ENCODE peak calls at places on chromosome 7, in six cellular contexts. F is mesenchymal stem cell, B is H1, K is neuronal stem cell, M is H9, H is mesendoderm. Q is an unnamed sample.

GRCh38 chr7:79555571-79555970 is 102.1 kb upstream of the MAGI2 start:
- DNase-seq in M (no peak), F (no peak), B (no peak), K (no peak), H (no peak), Q (no peak)

GRCh38 chr7:5699951-5700384 is 81.5 kb downstream of the RNF216 start:
- DNase-seq in M (no peak), F (peak), B (no peak), K (no peak), H (peak), Q (peak)

GRCh38 chr7:55366461-55367138 is 1.5 kb downstream of the LANCL2 start:
- DNase-seq in F (peak), H (peak), K (no peak), B (no peak), M (no peak), Q (no peak)

GRCh38 chr7:125085084-125085483 is 155.5 kb upstream of the POT1 start:
- DNase-seq in K (no peak), H (no peak), F (no peak), M (no peak), B (no peak), Q (no peak)

GRCh38 chr7:53121374-53121773 is 85.9 kb downstream of the POM121L12 start:
- DNase-seq in K (no peak), M (no peak), F (no peak), B (no peak), H (no peak), Q (no peak)

GRCh38 chr7:31096198-31096881 is 44.2 kb downstream of the ADCYAP1R1 start:
- DNase-seq in B (no peak), F (no peak), M (peak), K (no peak), H (no peak), Q (no peak)

GRCh38 chr7:45524373-45524913 is 49.7 kb upstream of the ADCY1 start:
- DNase-seq in F (no peak), M (no peak), H (no peak), K (no peak), B (no peak), Q (no peak)

GRCh38 chr7:127888411-127888810 is 142.8 kb downstream of the LRRC4 start:
- DNase-seq in K (no peak), M (no peak), H (no peak), B (no peak), F (no peak), Q (no peak)

GRCh38 chr7:100965723-100966541 is 3.4 kb upstream of the MUC12 start:
- DNase-seq in H (peak), M (peak), K (peak), B (peak), F (peak), Q (no peak)

GRCh38 chr7:157657741-157658740 is 321.2 kb downstream of the DNAJB6 start:
- DNase-seq in H (no peak), K (no peak), M (no peak), F (no peak), B (no peak), Q (no peak)

GRCh38 chr7:151485006-151485732 is 34.5 kb downstream of the RHEB start:
- DNase-seq in B (no peak), M (no peak), H (no peak), F (peak), K (no peak), Q (peak)

GRCh38 chr7:51236470-51237127 is 80.0 kb downstream of the COBL start:
- DNase-seq in M (peak), F (no peak), H (no peak), K (no peak), B (no peak), Q (no peak)

GRCh38 chr7:70470751-70471150 is 661.2 kb upstream of the GALNT17 start:
- DNase-seq in K (no peak), F (no peak), H (no peak), B (no peak), M (no peak), Q (no peak)

GRCh38 chr7:51680594-51681409 is 364.2 kb upstream of the COBL start:
- DNase-seq in H (no peak), F (no peak), B (no peak), K (no peak), M (no peak), Q (no peak)

GRCh38 chr7:26853788-26854393 is 10.5 kb downstream of the SKAP2 start:
- DNase-seq in M (no peak), H (peak), B (no peak), F (peak), K (no peak), Q (peak)

GRCh38 chr7:16926283-16926682 is 44.5 kb upstream of the AGR3 start:
- DNase-seq in H (peak), M (no peak), K (no peak), B (no peak), F (peak), Q (peak)

GRCh38 chr7:158327571-158328180 is 259.9 kb downstream of the PTPRN2 start:
- DNase-seq in F (no peak), B (peak), M (peak), K (no peak), H (no peak), Q (no peak)

GRCh38 chr7:90064370-90064769 is 89.9 kb upstream of the STEAP1 start:
- DNase-seq in M (no peak), H (no peak), F (no peak), B (no peak), K (no peak), Q (no peak)

GRCh38 chr7:16548428-16548827 is 21.8 kb downstream of the LRRC72 start:
- DNase-seq in M (no peak), K (no peak), B (no peak), F (no peak), H (no peak), Q (no peak)

GRCh38 chr7:79459381-79459780 is 5.9 kb upstream of the MAGI2 start:
- DNase-seq in B (no peak), M (no peak), K (no peak), H (no peak), F (peak), Q (peak)

GRCh38 chr7:16849295-16850148 is 32.3 kb downstream of the AGR3 start:
- DNase-seq in M (no peak), F (no peak), K (no peak), B (no peak), H (no peak), Q (no peak)

GRCh38 chr7:151008143-151008510 is 16.2 kb downstream of the ATG9B start:
- DNase-seq in F (peak), M (peak), H (peak), K (no peak), B (no peak), Q (no peak)

GRCh38 chr7:42315096-42315495 is 78.1 kb upstream of the GLI3 start:
- DNase-seq in H (no peak), B (no peak), F (peak), M (no peak), K (no peak), Q (no peak)

GRCh38 chr7:100621554-100621953 is 9.2 kb downstream of the MOSPD3 start:
- DNase-seq in M (no peak), K (no peak), F (peak), H (no peak), B (no peak), Q (no peak)

GRCh38 chr7:55028011-55028410 is 9.2 kb downstream of the EGFR start:
- DNase-seq in K (no peak), B (no peak), H (no peak), F (no peak), M (no peak), Q (peak)

GRCh38 chr7:36787933-36788378 is 63.7 kb upstream of the AOAH start:
- DNase-seq in M (no peak), K (no peak), B (no peak), F (no peak), H (no peak), Q (no peak)

GRCh38 chr7:29234438-29234837 is 39.9 kb downstream of the CHN2 start:
- DNase-seq in F (no peak), M (no peak), B (no peak), H (no peak), K (no peak), Q (no peak)

GRCh38 chr7:110600983-110601382 is 489.9 kb upstream of the LRRN3 start:
- DNase-seq in B (no peak), F (no peak), H (no peak), M (no peak), K (no peak), Q (no peak)

GRCh38 chr7:97019710-97020109 is 4.9 kb downstream of the DLX5 start:
- DNase-seq in M (no peak), B (no peak), F (no peak), H (no peak), K (peak), Q (no peak)

GRCh38 chr7:29859089-29859488 is 52.8 kb downstream of the WIPF3 start:
- DNase-seq in F (no peak), M (no peak), H (no peak), B (no peak), K (no peak), Q (no peak)

GRCh38 chr7:42226354-42226941 is 10.6 kb downstream of the GLI3 start:
- DNase-seq in F (no peak), K (no peak), H (peak), B (no peak), M (no peak), Q (no peak)

GRCh38 chr7:145633513-145633912 is 483.1 kb upstream of the CNTNAP2 start:
- DNase-seq in K (no peak), H (peak), F (no peak), M (no peak), B (no peak), Q (no peak)

GRCh38 chr7:143177374-143178119 is 5.7 kb upstream of the TAS2R39 start:
- DNase-seq in M (no peak), F (no peak), H (peak), B (no peak), K (no peak), Q (no peak)

GRCh38 chr7:155362380-155363145 is 64.9 kb downstream of the INSIG1 start:
- DNase-seq in M (no peak), K (no peak), F (no peak), H (no peak), B (no peak), Q (no peak)

GRCh38 chr7:115178831-115179230 is 256.9 kb downstream of the MDFIC start:
- DNase-seq in B (no peak), K (no peak), F (peak), M (no peak), H (no peak), Q (peak)

GRCh38 chr7:136741941-136742340 is 126.5 kb upstream of the CHRM2 start:
- DNase-seq in B (no peak), F (peak), H (no peak), M (no peak), K (no peak), Q (no peak)

GRCh38 chr7:89887489-89887888 is 266.8 kb upstream of the STEAP1 start:
- DNase-seq in B (no peak), M (no peak), F (no peak), H (peak), K (no peak), Q (no peak)

GRCh38 chr7:6691609-6692106 is 15.1 kb downstream of the ZNF12 start:
- DNase-seq in B (no peak), H (peak), K (no peak), F (peak), M (no peak), Q (peak)

GRCh38 chr7:142870575-142871259 is 14.8 kb downstream of the TRPV6 start:
- DNase-seq in H (no peak), B (peak), K (no peak), F (no peak), M (peak), Q (no peak)

GRCh38 chr7:156368053-156368452 is 272.5 kb upstream of the RNF32 start:
- DNase-seq in H (no peak), B (no peak), K (no peak), F (no peak), M (no peak), Q (no peak)
- H2BK15ac ChIP-seq in H (no peak), B (no peak), K (no peak), F (no peak), M (no peak), Q (no peak)

DNA sequence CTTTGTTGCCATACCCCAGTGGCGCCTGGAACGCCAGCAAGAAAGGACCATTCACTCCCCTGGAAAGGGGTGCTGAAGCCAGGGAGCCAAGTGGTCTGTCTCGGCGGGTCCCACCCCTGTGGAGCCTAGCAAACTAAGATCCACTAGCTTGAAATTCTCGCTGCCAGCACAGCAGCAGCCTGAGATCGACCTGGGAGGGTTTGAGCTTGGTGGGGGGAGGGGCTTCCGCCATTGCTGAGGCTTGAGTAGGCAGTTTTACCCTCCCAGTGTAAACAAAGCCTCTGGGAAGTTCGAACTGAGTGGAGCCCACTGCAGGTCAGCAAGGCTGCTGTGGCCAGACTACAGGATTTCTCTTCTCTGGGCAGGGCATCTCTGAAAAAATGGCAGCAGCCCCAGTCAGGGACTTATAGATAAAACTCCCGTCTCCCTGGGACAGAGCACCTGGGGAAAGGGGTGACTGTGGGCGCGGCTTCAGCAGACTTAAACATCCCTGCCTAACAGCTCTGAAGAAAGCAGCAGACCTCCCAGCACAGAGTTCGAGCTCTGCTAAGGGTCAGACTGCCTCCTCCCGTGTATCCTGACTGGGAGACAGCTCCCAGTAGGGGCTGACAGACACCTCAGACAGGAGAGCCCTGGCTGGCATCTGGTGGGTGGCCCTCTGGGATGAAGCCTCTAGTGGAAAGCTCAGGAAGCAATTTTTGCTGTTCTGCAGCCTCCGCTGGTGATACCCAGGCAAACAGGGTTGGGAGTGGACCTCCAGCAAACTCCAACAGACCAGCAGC is 281.1 kb upstream of the SP4 start:
- DNase-seq in K (no peak), F (no peak), H (peak), M (peak), B (peak), Q (no peak)
- H2BK15ac ChIP-seq in K (no peak), F (no peak), H (peak), M (no peak), B (no peak), Q (no peak)

GRCh38 chr7:132155715-132156114 is 420.6 kb downstream of the PLXNA4 start:
- DNase-seq in F (no peak), B (no peak), K (no peak), H (no peak), M (no peak), Q (no peak)

GRCh38 chr7:132152490-132152889 is 423.8 kb downstream of the PLXNA4 start:
- DNase-seq in M (no peak), F (no peak), H (no peak), K (no peak), B (no peak), Q (no peak)

GRCh38 chr7:132150711-132151110 is 425.6 kb downstream of the PLXNA4 start:
- DNase-seq in K (no peak), H (no peak), B (no peak), M (no peak), F (no peak), Q (no peak)

GRCh38 chr7:132154695-132155471 is 421.4 kb downstream of the PLXNA4 start:
- DNase-seq in F (no peak), B (no peak), M (no peak), H (no peak), K (no peak), Q (no peak)

DNA sequence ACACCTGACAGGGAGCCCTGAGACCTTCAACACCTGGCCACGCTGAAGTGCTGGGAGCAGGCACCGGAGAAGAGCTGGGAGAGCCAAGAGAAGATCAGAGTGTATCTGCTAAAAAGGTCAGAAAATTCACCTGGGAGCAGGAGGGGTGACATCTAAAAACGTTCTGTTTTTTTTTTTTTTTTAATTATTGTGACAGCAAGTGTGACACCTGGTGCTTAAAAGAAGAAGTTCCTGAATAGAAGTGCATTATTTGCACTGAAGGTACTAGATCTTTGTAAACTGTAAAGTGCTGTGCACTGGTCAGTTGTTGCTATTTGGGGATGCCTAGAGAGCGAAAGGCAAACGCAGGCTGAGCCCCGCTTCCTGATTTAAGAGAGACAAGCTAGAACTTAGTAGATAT is 422.0 kb downstream of the PLXNA4 start:
- DNase-seq in B (no peak), K (no peak), M (no peak), F (no peak), H (no peak), Q (no peak)
- H2BK15ac ChIP-seq in B (no peak), K (peak), M (no peak), F (no peak), H (no peak), Q (no peak)

DNA sequence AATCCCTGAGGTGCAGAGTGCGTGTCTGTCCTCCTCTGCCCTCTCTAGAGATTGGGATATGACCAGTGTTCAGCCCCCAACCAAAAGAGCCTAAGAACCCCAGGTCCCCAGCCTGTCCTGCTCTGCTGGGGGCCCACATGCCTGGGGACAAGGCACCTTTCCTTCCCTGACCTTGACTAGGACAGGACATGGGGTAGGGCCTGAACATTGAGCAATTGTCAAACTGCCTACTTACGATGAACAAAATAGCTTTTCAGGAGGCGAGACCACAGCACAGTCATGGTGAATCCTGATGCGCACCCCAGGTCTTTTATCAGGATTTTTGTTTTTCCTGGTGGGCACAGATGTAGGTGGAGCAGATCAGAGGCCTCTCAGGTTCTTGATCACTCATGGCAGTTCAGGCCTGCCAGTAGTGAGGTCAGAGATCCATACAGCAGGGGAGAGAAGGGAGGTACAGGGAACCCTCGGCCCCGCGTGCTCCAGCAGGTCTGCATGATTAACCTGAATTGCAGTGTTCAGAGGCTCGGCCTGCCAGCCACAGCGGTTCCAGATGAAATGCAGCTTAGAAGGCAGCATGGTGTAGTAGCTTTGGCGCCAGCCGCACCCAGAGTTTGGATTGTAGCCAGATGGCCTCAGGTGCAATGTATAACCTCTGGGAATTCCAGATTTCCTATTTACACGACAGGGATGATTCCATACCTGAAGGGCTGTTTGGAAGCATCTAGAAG is 191.3 kb downstream of the CUX1 start:
- DNase-seq in F (no peak), H (no peak), B (no peak), K (no peak), M (no peak), Q (no peak)
- H2BK15ac ChIP-seq in F (no peak), H (no peak), B (no peak), K (no peak), M (no peak), Q (peak)

GRCh38 chr7:1329261-1329660 is 96.6 kb downstream of the UNCX start:
- DNase-seq in F (no peak), M (no peak), H (no peak), B (peak), K (no peak), Q (no peak)

GRCh38 chr7:1331576-1332467 is 99.2 kb downstream of the UNCX start:
- DNase-seq in M (no peak), K (no peak), H (no peak), B (no peak), F (no peak), Q (no peak)

GRCh38 chr7:1329966-1330915 is 97.6 kb downstream of the UNCX start:
- DNase-seq in M (no peak), K (no peak), B (peak), F (no peak), H (no peak), Q (no peak)

GRCh38 chr7:1326511-1326785 is 93.8 kb downstream of the UNCX start:
- DNase-seq in H (no peak), K (no peak), B (no peak), F (no peak), M (no peak), Q (no peak)

DNA sequence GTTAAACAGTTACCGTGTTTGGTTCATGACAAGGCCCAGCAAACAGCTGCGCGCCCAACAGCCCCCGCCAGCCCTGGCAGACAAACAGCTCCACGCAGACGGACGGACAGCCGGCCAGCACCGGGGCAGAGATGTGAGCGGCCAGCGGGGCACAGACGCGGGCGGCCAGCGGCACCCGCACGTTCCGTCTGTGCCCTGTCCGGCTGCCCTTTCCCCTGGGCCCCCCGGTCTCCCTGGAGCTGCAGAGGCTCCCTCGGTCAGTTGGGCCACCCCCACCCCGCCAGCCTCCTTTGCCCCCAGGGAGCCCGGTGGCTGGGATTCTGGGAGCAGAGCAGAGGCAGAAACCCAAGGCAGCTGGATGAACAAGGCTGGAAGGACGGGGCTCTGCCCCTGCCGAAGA is 98.4 kb downstream of the UNCX start:
- DNase-seq in B (peak), H (no peak), F (no peak), M (no peak), K (no peak), Q (no peak)
- H2BK15ac ChIP-seq in B (no peak), H (no peak), F (no peak), M (no peak), K (no peak), Q (no peak)

GRCh38 chr7:94389381-94389780 is 5.3 kb upstream of the COL1A2 start:
- DNase-seq in H (no peak), M (no peak), B (no peak), F (peak), K (no peak), Q (no peak)

GRCh38 chr7:94394058-94394398 is 667 bp upstream of the COL1A2 start:
- DNase-seq in F (no peak), M (no peak), H (no peak), K (no peak), B (peak), Q (peak)

GRCh38 chr7:94392391-94392782 is 2.3 kb upstream of the COL1A2 start:
- DNase-seq in B (no peak), M (no peak), H (peak), K (no peak), F (peak), Q (no peak)

GRCh38 chr7:94393251-94393758 is 1.4 kb upstream of the COL1A2 start:
- DNase-seq in M (peak), H (peak), B (peak), F (peak), K (peak), Q (peak)

GRCh38 chr7:94391716-94392390 is 2.8 kb upstream of the COL1A2 start:
- DNase-seq in M (peak), F (peak), K (no peak), H (peak), B (no peak), Q (peak)
- H2BK15ac ChIP-seq in M (no peak), F (no peak), K (no peak), H (peak), B (no peak), Q (peak)

GRCh38 chr7:91512958-91513357 is 248.7 kb downstream of the FZD1 start:
- DNase-seq in M (no peak), F (peak), B (no peak), H (peak), K (no peak), Q (no peak)
- H2BK15ac ChIP-seq in M (no peak), F (no peak), B (no peak), H (no peak), K (no peak), Q (no peak)